ENCODE peak calls at places on chromosomes 11 and 22, in ten cellular contexts. One of them, this sample, is unnamed.

GRCh38 chr11:47186076-47186936 is at the start of gene PACSIN3:
- DNase-seq in neural crest cell: peak; percentile 47
- DNase-seq in cardiac fibroblast: peak; percentile 45
- DNase-seq in heart left ventricle: peak; percentile 69
- DNase-seq in CD14-positive monocyte: no peak
- DNase-seq in heart right ventricle: peak; percentile 71
- DNase-seq in GM23338: peak; percentile 62
- DNase-seq in coronary artery: no peak
- DNase-seq in WERI-Rb-1: peak; percentile 70
- DNase-seq in AG09309: no peak
- DNase-seq in this sample: no peak

GRCh38 chr11:46808804-46809431 is 37.2 kb downstream of the CKAP5 start:
- DNase-seq in coronary artery: no peak
- DNase-seq in CD14-positive monocyte: no peak
- DNase-seq in heart right ventricle: no peak
- DNase-seq in heart left ventricle: no peak
- DNase-seq in neural crest cell: no peak
- DNase-seq in cardiac fibroblast: peak; percentile 36
- DNase-seq in GM23338: peak; percentile 24
- DNase-seq in WERI-Rb-1: no peak
- DNase-seq in AG09309: peak; percentile 10
- DNase-seq in this sample: no peak

GRCh38 chr22:48568736-48569330 is 1258.8 kb downstream of the BRD1 start:
- DNase-seq in GM23338: no peak
- DNase-seq in cardiac fibroblast: no peak
- DNase-seq in neural crest cell: no peak
- DNase-seq in heart left ventricle: peak; percentile 10
- DNase-seq in AG09309: no peak
- DNase-seq in coronary artery: no peak
- DNase-seq in heart right ventricle: no peak
- DNase-seq in CD14-positive monocyte: no peak
- DNase-seq in WERI-Rb-1: no peak
- DNase-seq in this sample: no peak

GRCh38 chr11:19374189-19374588 is 133.4 kb upstream of the E2F8 start:
- DNase-seq in heart left ventricle: no peak
- DNase-seq in coronary artery: peak; percentile 5
- DNase-seq in heart right ventricle: no peak
- DNase-seq in cardiac fibroblast: peak; percentile 86
- DNase-seq in CD14-positive monocyte: no peak
- DNase-seq in AG09309: peak; percentile 94
- DNase-seq in neural crest cell: no peak
- DNase-seq in GM23338: no peak
- DNase-seq in WERI-Rb-1: no peak
- DNase-seq in this sample: no peak

GRCh38 chr22:48265000-48265625 is 1502.7 kb downstream of the TBC1D22A start:
- DNase-seq in neural crest cell: no peak
- DNase-seq in heart right ventricle: no peak
- DNase-seq in heart left ventricle: no peak
- DNase-seq in cardiac fibroblast: no peak
- DNase-seq in coronary artery: no peak
- DNase-seq in CD14-positive monocyte: no peak
- DNase-seq in GM23338: no peak
- DNase-seq in AG09309: no peak
- DNase-seq in WERI-Rb-1: no peak
- DNase-seq in this sample: no peak

GRCh38 chr11:96228472-96228871 is 114.5 kb downstream of the MAML2 start:
- DNase-seq in cardiac fibroblast: peak; percentile 94
- DNase-seq in neural crest cell: no peak
- DNase-seq in heart left ventricle: peak; percentile 79
- DNase-seq in AG09309: no peak
- DNase-seq in CD14-positive monocyte: no peak
- DNase-seq in GM23338: no peak
- DNase-seq in coronary artery: peak; percentile 83
- DNase-seq in WERI-Rb-1: no peak
- DNase-seq in heart right ventricle: peak; percentile 61
- DNase-seq in this sample: no peak

GRCh38 chr22:50260434-50260800 is 1.1 kb downstream of the MAPK12 start:
- DNase-seq in CD14-positive monocyte: no peak
- DNase-seq in cardiac fibroblast: no peak
- DNase-seq in GM23338: no peak
- DNase-seq in WERI-Rb-1: no peak
- DNase-seq in heart left ventricle: no peak
- DNase-seq in neural crest cell: no peak
- DNase-seq in coronary artery: no peak
- DNase-seq in heart right ventricle: no peak
- DNase-seq in AG09309: no peak
- DNase-seq in this sample: no peak

GRCh38 chr11:44852159-44852707 is 98.5 kb downstream of the TP53I11 start:
- DNase-seq in heart right ventricle: no peak
- DNase-seq in AG09309: no peak
- DNase-seq in coronary artery: no peak
- DNase-seq in neural crest cell: no peak
- DNase-seq in cardiac fibroblast: no peak
- DNase-seq in heart left ventricle: no peak
- DNase-seq in GM23338: no peak
- DNase-seq in CD14-positive monocyte: peak; percentile 26
- DNase-seq in WERI-Rb-1: no peak
- DNase-seq in this sample: no peak

GRCh38 chr22:44192811-44193536 is 12.2 kb downstream of the PARVG start:
- DNase-seq in GM23338: no peak
- DNase-seq in neural crest cell: no peak
- DNase-seq in CD14-positive monocyte: no peak
- DNase-seq in AG09309: no peak
- DNase-seq in cardiac fibroblast: no peak
- DNase-seq in heart right ventricle: no peak
- DNase-seq in WERI-Rb-1: no peak
- DNase-seq in coronary artery: no peak
- DNase-seq in heart left ventricle: no peak
- DNase-seq in this sample: no peak

GRCh38 chr22:16789860-16790493 is 35.2 kb downstream of the XKR3 start:
- DNase-seq in heart right ventricle: no peak
- DNase-seq in coronary artery: no peak
- DNase-seq in neural crest cell: no peak
- DNase-seq in heart left ventricle: no peak
- DNase-seq in GM23338: no peak
- DNase-seq in CD14-positive monocyte: no peak
- DNase-seq in cardiac fibroblast: no peak
- DNase-seq in AG09309: no peak
- DNase-seq in WERI-Rb-1: no peak
- DNase-seq in this sample: no peak

GRCh38 chr11:124872280-124872679 is 7.0 kb downstream of the ROBO3 start:
- DNase-seq in heart right ventricle: no peak
- DNase-seq in AG09309: no peak
- DNase-seq in neural crest cell: no peak
- DNase-seq in cardiac fibroblast: no peak
- DNase-seq in GM23338: no peak
- DNase-seq in heart left ventricle: no peak
- DNase-seq in WERI-Rb-1: no peak
- DNase-seq in CD14-positive monocyte: no peak
- DNase-seq in coronary artery: peak; percentile 58
- DNase-seq in this sample: no peak

GRCh38 chr11:85595285-85595884 is 31.8 kb downstream of the DLG2 start:
- DNase-seq in neural crest cell: no peak
- DNase-seq in CD14-positive monocyte: no peak
- DNase-seq in AG09309: peak; percentile 23
- DNase-seq in cardiac fibroblast: peak; percentile 71
- DNase-seq in WERI-Rb-1: no peak
- DNase-seq in heart left ventricle: no peak
- DNase-seq in coronary artery: no peak
- DNase-seq in GM23338: peak; percentile 59
- DNase-seq in heart right ventricle: no peak
- DNase-seq in this sample: no peak
- TF ChIP-seq CTCF in neural crest cell: peak; percentile 82
- TF ChIP-seq CTCF in CD14-positive monocyte: peak; percentile 65
- TF ChIP-seq CTCF in AG09309: peak; percentile 46
- TF ChIP-seq CTCF in cardiac fibroblast: peak; percentile 49
- TF ChIP-seq CTCF in WERI-Rb-1: peak; percentile 34
- TF ChIP-seq CTCF in heart left ventricle: peak; percentile 74
- TF ChIP-seq CTCF in coronary artery: peak; percentile 40
- TF ChIP-seq CTCF in GM23338: peak; percentile 73
- TF ChIP-seq CTCF in heart right ventricle: peak; percentile 79
- TF ChIP-seq CTCF in this sample: peak; percentile 89

GRCh38 chr22:20128902-20129746 is 2.5 kb upstream of the ZDHHC8 start:
- DNase-seq in CD14-positive monocyte: no peak
- DNase-seq in AG09309: no peak
- DNase-seq in heart left ventricle: no peak
- DNase-seq in coronary artery: no peak
- DNase-seq in cardiac fibroblast: peak; percentile 40
- DNase-seq in GM23338: peak; percentile 78
- DNase-seq in neural crest cell: peak; percentile 41
- DNase-seq in heart right ventricle: no peak
- DNase-seq in WERI-Rb-1: peak; percentile 68
- DNase-seq in this sample: no peak
- TF ChIP-seq CTCF in CD14-positive monocyte: peak; percentile 27
- TF ChIP-seq CTCF in AG09309: peak; percentile 61
- TF ChIP-seq CTCF in heart left ventricle: peak; percentile 19
- TF ChIP-seq CTCF in coronary artery: no peak
- TF ChIP-seq CTCF in cardiac fibroblast: peak; percentile 53
- TF ChIP-seq CTCF in GM23338: peak; percentile 74
- TF ChIP-seq CTCF in neural crest cell: peak; percentile 51
- TF ChIP-seq CTCF in heart right ventricle: peak; percentile 45
- TF ChIP-seq CTCF in WERI-Rb-1: peak; percentile 79
- TF ChIP-seq CTCF in this sample: peak; percentile 64

GRCh38 chr11:26227311-26227710 is 104.6 kb upstream of the ANO3 start:
- DNase-seq in heart right ventricle: no peak
- DNase-seq in cardiac fibroblast: peak; percentile 87
- DNase-seq in CD14-positive monocyte: no peak
- DNase-seq in WERI-Rb-1: no peak
- DNase-seq in heart left ventricle: no peak
- DNase-seq in AG09309: peak; percentile 80
- DNase-seq in neural crest cell: no peak
- DNase-seq in GM23338: peak; percentile 22
- DNase-seq in coronary artery: no peak
- DNase-seq in this sample: no peak
- TF ChIP-seq CTCF in heart right ventricle: peak; percentile 57
- TF ChIP-seq CTCF in cardiac fibroblast: peak; percentile 49
- TF ChIP-seq CTCF in CD14-positive monocyte: no peak
- TF ChIP-seq CTCF in WERI-Rb-1: no peak
- TF ChIP-seq CTCF in heart left ventricle: peak; percentile 49
- TF ChIP-seq CTCF in AG09309: peak; percentile 44
- TF ChIP-seq CTCF in neural crest cell: peak; percentile 67
- TF ChIP-seq CTCF in GM23338: peak; percentile 57
- TF ChIP-seq CTCF in coronary artery: peak; percentile 15
- TF ChIP-seq CTCF in this sample: peak; percentile 80

DNA sequence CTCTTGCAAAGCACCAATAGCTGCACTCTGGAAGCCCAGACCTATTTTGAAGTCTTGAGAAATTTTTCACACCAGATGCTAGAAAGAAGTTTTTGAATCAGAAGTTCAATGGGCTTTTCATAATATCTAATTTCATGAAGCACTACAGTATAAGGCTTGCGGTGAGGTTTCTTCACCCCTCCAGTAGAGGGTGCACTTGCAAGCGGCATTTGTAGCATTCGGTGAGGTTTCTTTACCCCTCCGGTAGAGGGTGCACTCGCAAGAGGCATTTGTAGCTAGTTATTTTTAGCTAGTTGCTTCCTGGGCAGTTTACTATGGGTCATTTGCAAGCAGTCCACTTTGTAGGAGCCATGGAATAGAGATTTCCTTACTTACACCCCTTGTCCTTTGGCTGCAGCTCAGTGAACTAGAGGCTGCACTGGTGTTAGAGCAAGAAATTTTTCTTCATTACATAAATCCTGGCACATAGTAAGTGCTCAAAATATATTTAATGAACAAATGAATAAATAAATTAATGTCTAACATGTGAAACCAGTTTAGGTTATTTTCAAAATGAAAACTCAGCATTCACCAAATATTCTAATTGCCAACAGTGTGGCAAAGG is 7.8 kb upstream of the NOX4 start:
- DNase-seq in WERI-Rb-1: no peak
- DNase-seq in heart right ventricle: no peak
- DNase-seq in heart left ventricle: no peak
- DNase-seq in GM23338: peak; percentile 51
- DNase-seq in coronary artery: no peak
- DNase-seq in CD14-positive monocyte: no peak
- DNase-seq in neural crest cell: no peak
- DNase-seq in AG09309: no peak
- DNase-seq in cardiac fibroblast: no peak
- DNase-seq in this sample: no peak
- TF ChIP-seq CTCF in WERI-Rb-1: no peak
- TF ChIP-seq CTCF in heart right ventricle: no peak
- TF ChIP-seq CTCF in heart left ventricle: no peak
- TF ChIP-seq CTCF in GM23338: peak; percentile 81
- TF ChIP-seq CTCF in coronary artery: no peak
- TF ChIP-seq CTCF in CD14-positive monocyte: no peak
- TF ChIP-seq CTCF in neural crest cell: peak; percentile 32
- TF ChIP-seq CTCF in AG09309: no peak
- TF ChIP-seq CTCF in cardiac fibroblast: peak; percentile 5
- TF ChIP-seq CTCF in this sample: peak; percentile 52

DNA sequence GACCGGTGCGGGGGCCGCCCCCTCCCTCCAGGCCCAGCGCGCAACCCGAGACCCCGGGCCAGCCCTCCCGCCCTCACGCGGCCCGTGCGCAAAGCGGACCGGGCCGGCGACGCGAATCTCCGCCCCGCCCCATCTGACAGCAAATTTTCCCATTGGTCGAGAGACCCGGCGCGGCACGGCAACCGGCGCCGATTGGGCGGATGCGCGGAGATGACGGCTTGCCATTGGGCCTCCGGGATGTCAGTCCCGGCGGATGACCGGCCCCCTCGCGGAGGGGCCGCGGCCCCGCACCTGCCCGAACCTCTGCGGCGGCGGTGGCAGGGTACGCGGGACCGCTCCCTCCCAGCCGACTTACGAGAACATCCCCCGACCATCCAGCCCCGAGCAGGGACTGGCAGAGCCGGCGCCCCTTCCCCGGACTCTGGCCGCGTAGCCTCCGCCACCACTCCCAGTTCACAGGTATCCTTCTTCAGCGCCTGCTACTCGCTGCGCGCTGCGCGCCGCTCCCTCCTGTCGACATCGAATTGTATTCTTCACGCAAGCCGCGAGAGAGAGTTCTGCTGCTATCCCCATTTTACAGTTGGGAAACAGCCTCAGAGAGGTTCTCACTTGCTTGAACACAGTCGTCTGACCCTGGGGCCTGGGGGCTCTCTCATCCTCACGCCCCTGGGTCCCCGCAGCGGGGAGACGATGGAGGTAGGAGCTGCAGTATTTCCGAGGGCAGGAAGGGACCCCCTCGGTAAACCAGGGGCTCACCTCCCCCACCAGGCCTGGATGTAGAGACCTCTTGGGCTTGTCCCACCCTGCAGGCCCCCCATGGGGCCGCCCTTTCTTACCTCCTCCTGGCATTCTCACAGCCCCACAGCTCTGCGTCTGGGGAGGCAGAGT is at the start of gene ARVCF:
- DNase-seq in AG09309: peak; percentile 62
- DNase-seq in WERI-Rb-1: peak; percentile 91
- DNase-seq in cardiac fibroblast: peak; percentile 93
- DNase-seq in CD14-positive monocyte: peak; percentile 87
- DNase-seq in GM23338: peak; percentile 97
- DNase-seq in heart left ventricle: peak; percentile 95
- DNase-seq in heart right ventricle: peak; percentile 94
- DNase-seq in neural crest cell: peak; percentile 89
- DNase-seq in coronary artery: peak; percentile 91
- DNase-seq in this sample: no peak
- TF ChIP-seq CTCF in AG09309: no peak
- TF ChIP-seq CTCF in WERI-Rb-1: no peak
- TF ChIP-seq CTCF in cardiac fibroblast: no peak
- TF ChIP-seq CTCF in CD14-positive monocyte: no peak
- TF ChIP-seq CTCF in GM23338: no peak
- TF ChIP-seq CTCF in heart left ventricle: no peak
- TF ChIP-seq CTCF in heart right ventricle: peak; percentile 48
- TF ChIP-seq CTCF in neural crest cell: peak; percentile 42
- TF ChIP-seq CTCF in coronary artery: no peak
- TF ChIP-seq CTCF in this sample: peak; percentile 34